ENCODE peak calls at places on chromosomes 16 and 17, in six cellular contexts. One of them, this sample, is unnamed. For H3K4me1, the result is how much of the 10 kb centered on the place peaks cover.

GRCh38 chr16:64051826-64052225 is 1070.0 kb downstream of the CDH11 start:
- DNase-seq in vagina: no peak
- DNase-seq in breast epithelium: no peak
- DNase-seq in upper lobe of right lung: no peak
- DNase-seq in lung: no peak
- DNase-seq in GM23248: peak
- DNase-seq in this sample: peak

GRCh38 chr16:47143329-47143676 is 442 bp downstream of the NETO2 start:
- DNase-seq in lung: peak
- DNase-seq in breast epithelium: peak
- DNase-seq in upper lobe of right lung: peak
- DNase-seq in vagina: no peak
- DNase-seq in GM23248: peak
- DNase-seq in this sample: peak

GRCh38 chr16:66754819-66755218 is 3.4 kb upstream of the DYNC1LI2 start:
- DNase-seq in GM23248: no peak
- DNase-seq in upper lobe of right lung: no peak
- DNase-seq in vagina: no peak
- DNase-seq in lung: no peak
- DNase-seq in breast epithelium: no peak
- DNase-seq in this sample: no peak

GRCh38 chr17:39643271-39643670 is 6.3 kb downstream of the STARD3 start:
- DNase-seq in lung: no peak
- DNase-seq in GM23248: peak
- DNase-seq in breast epithelium: no peak
- DNase-seq in upper lobe of right lung: no peak
- DNase-seq in vagina: no peak
- DNase-seq in this sample: no peak

GRCh38 chr17:7042507-7043194 is 1.2 kb downstream of the SLC16A11 start:
- DNase-seq in GM23248: no peak
- DNase-seq in lung: no peak
- DNase-seq in breast epithelium: no peak
- DNase-seq in upper lobe of right lung: no peak
- DNase-seq in vagina: no peak
- DNase-seq in this sample: no peak

GRCh38 chr17:37088459-37088858 is 139.7 kb downstream of the AATF start:
- DNase-seq in vagina: no peak
- DNase-seq in GM23248: no peak
- DNase-seq in lung: no peak
- DNase-seq in breast epithelium: no peak
- DNase-seq in upper lobe of right lung: no peak
- DNase-seq in this sample: peak

GRCh38 chr16:31201511-31202401 is 804 bp downstream of the PYCARD start:
- DNase-seq in upper lobe of right lung: peak
- DNase-seq in vagina: no peak
- DNase-seq in GM23248: peak
- DNase-seq in breast epithelium: no peak
- DNase-seq in lung: peak
- DNase-seq in this sample: peak

GRCh38 chr17:16926591-16927451 is 45.1 kb downstream of the TNFRSF13B start:
- DNase-seq in upper lobe of right lung: peak
- DNase-seq in GM23248: no peak
- DNase-seq in vagina: no peak
- DNase-seq in lung: no peak
- DNase-seq in breast epithelium: no peak
- DNase-seq in this sample: no peak

GRCh38 chr17:1312261-1312870 is 32.9 kb downstream of the TRARG1 start:
- DNase-seq in GM23248: no peak
- DNase-seq in vagina: no peak
- DNase-seq in upper lobe of right lung: no peak
- DNase-seq in lung: no peak
- DNase-seq in breast epithelium: no peak
- DNase-seq in this sample: no peak

GRCh38 chr17:39730095-39730921 is at the start of gene MIEN1:
- DNase-seq in vagina: no peak
- DNase-seq in upper lobe of right lung: peak
- DNase-seq in breast epithelium: peak
- DNase-seq in GM23248: peak
- DNase-seq in lung: peak
- DNase-seq in this sample: peak

GRCh38 chr17:17018612-17019429 is 23.4 kb upstream of the MPRIP start:
- DNase-seq in vagina: no peak
- DNase-seq in breast epithelium: peak
- DNase-seq in upper lobe of right lung: peak
- DNase-seq in GM23248: no peak
- DNase-seq in lung: peak
- DNase-seq in this sample: no peak

GRCh38 chr16:3823427-3823826 is 57.1 kb downstream of the CREBBP start:
- DNase-seq in upper lobe of right lung: no peak
- DNase-seq in lung: no peak
- DNase-seq in vagina: no peak
- DNase-seq in GM23248: no peak
- DNase-seq in breast epithelium: no peak
- DNase-seq in this sample: no peak
- H3K4me1 ChIP-seq in upper lobe of right lung: half or more
- H3K4me1 ChIP-seq in lung: under half
- H3K4me1 ChIP-seq in vagina: half or more
- H3K4me1 ChIP-seq in GM23248: half or more
- H3K4me1 ChIP-seq in breast epithelium: under half
- H3K4me1 ChIP-seq in this sample: under half

GRCh38 chr16:7390974-7391373 is 58.3 kb downstream of the RBFOX1 start:
- DNase-seq in vagina: no peak
- DNase-seq in GM23248: no peak
- DNase-seq in breast epithelium: no peak
- DNase-seq in lung: no peak
- DNase-seq in upper lobe of right lung: no peak
- DNase-seq in this sample: no peak
- H3K4me1 ChIP-seq in vagina: under half
- H3K4me1 ChIP-seq in GM23248: under half
- H3K4me1 ChIP-seq in breast epithelium: under half
- H3K4me1 ChIP-seq in lung: under half
- H3K4me1 ChIP-seq in upper lobe of right lung: under half
- H3K4me1 ChIP-seq in this sample: under half

GRCh38 chr17:62062936-62063335 is 2.1 kb downstream of the MED13 start:
- DNase-seq in breast epithelium: no peak
- DNase-seq in GM23248: no peak
- DNase-seq in upper lobe of right lung: no peak
- DNase-seq in vagina: no peak
- DNase-seq in lung: no peak
- DNase-seq in this sample: no peak

GRCh38 chr17:62058611-62059010 is 6.5 kb downstream of the MED13 start:
- DNase-seq in breast epithelium: no peak
- DNase-seq in lung: no peak
- DNase-seq in vagina: no peak
- DNase-seq in upper lobe of right lung: no peak
- DNase-seq in GM23248: no peak
- DNase-seq in this sample: no peak

GRCh38 chr17:62062313-62062712 is 2.8 kb downstream of the MED13 start:
- DNase-seq in vagina: no peak
- DNase-seq in breast epithelium: no peak
- DNase-seq in upper lobe of right lung: no peak
- DNase-seq in lung: no peak
- DNase-seq in GM23248: peak
- DNase-seq in this sample: peak

GRCh38 chr17:62057696-62058095 is 7.4 kb downstream of the MED13 start:
- DNase-seq in lung: no peak
- DNase-seq in vagina: no peak
- DNase-seq in breast epithelium: no peak
- DNase-seq in upper lobe of right lung: no peak
- DNase-seq in GM23248: no peak
- DNase-seq in this sample: no peak

GRCh38 chr17:62059394-62059793 is 5.7 kb downstream of the MED13 start:
- DNase-seq in lung: no peak
- DNase-seq in upper lobe of right lung: no peak
- DNase-seq in GM23248: no peak
- DNase-seq in breast epithelium: no peak
- DNase-seq in vagina: no peak
- DNase-seq in this sample: no peak
- H3K4me1 ChIP-seq in lung: under half
- H3K4me1 ChIP-seq in upper lobe of right lung: half or more
- H3K4me1 ChIP-seq in GM23248: half or more
- H3K4me1 ChIP-seq in breast epithelium: under half
- H3K4me1 ChIP-seq in vagina: half or more
- H3K4me1 ChIP-seq in this sample: under half

GRCh38 chr16:89320717-89321501 is 103.4 kb downstream of the ZNF778 start:
- DNase-seq in breast epithelium: no peak
- DNase-seq in upper lobe of right lung: no peak
- DNase-seq in vagina: no peak
- DNase-seq in lung: no peak
- DNase-seq in GM23248: peak
- DNase-seq in this sample: no peak
- H3K4me1 ChIP-seq in breast epithelium: under half
- H3K4me1 ChIP-seq in upper lobe of right lung: half or more
- H3K4me1 ChIP-seq in vagina: half or more
- H3K4me1 ChIP-seq in lung: half or more
- H3K4me1 ChIP-seq in GM23248: half or more
- H3K4me1 ChIP-seq in this sample: half or more

GRCh38 chr17:3691539-3692166 is 4.3 kb downstream of the P2RX5 start:
- DNase-seq in lung: no peak
- DNase-seq in upper lobe of right lung: no peak
- DNase-seq in GM23248: no peak
- DNase-seq in vagina: no peak
- DNase-seq in breast epithelium: no peak
- DNase-seq in this sample: no peak
- H3K4me1 ChIP-seq in lung: under half
- H3K4me1 ChIP-seq in upper lobe of right lung: under half
- H3K4me1 ChIP-seq in GM23248: under half
- H3K4me1 ChIP-seq in vagina: under half
- H3K4me1 ChIP-seq in breast epithelium: under half
- H3K4me1 ChIP-seq in this sample: under half

GRCh38 chr16:2151188-2152091 is 3.0 kb downstream of the RAB26 start:
- DNase-seq in lung: no peak
- DNase-seq in vagina: no peak
- DNase-seq in GM23248: no peak
- DNase-seq in breast epithelium: no peak
- DNase-seq in upper lobe of right lung: no peak
- DNase-seq in this sample: no peak

GRCh38 chr16:2154533-2155090 is 970 bp upstream of the TRAF7 start:
- DNase-seq in lung: no peak
- DNase-seq in vagina: no peak
- DNase-seq in upper lobe of right lung: no peak
- DNase-seq in GM23248: peak
- DNase-seq in breast epithelium: no peak
- DNase-seq in this sample: no peak

GRCh38 chr16:2150418-2151187 is 2.2 kb downstream of the RAB26 start:
- DNase-seq in upper lobe of right lung: no peak
- DNase-seq in vagina: no peak
- DNase-seq in lung: no peak
- DNase-seq in breast epithelium: no peak
- DNase-seq in GM23248: no peak
- DNase-seq in this sample: peak

GRCh38 chr16:2155091-2156024 is at the start of gene TRAF7:
- DNase-seq in vagina: peak
- DNase-seq in breast epithelium: peak
- DNase-seq in GM23248: peak
- DNase-seq in upper lobe of right lung: peak
- DNase-seq in lung: peak
- DNase-seq in this sample: peak

DNA sequence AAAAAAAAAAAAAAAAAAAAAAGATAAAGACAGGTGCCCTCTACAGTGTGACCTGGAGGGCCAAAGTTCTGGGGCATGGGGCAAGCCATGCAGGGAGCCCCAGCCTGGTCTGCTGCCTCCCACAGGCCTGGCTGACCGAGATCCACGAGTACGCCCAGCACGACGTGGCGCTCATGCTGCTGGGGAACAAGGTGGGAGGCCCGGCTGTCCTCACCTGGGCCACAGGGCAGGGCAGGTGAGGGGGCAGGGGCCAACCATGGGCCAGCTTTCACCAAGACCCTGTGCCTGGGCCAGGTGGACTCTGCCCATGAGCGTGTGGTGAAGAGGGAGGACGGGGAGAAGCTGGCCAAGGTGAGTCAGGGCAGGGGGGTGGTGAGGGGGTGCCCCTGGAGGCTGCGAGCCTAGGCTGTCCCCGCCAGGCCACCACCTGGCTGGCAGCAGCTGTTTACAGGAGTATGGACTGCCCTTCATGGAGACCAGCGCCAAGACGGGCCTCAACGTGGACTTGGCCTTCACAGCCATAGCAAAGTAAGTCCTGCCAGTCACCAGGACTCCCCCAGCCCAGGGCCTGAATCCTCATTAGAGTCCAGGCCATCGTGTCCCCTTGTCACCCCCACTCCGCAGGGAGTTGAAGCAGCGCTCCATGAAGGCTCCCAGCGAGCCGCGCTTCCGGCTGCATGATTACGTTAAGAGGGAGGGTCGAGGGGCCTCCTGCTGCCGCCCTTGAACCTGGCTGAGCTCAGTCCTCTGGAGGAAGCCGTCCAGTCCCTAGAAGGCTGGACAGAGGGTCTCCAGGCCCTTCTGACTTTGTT is 2.7 kb upstream of the TRAF7 start:
- DNase-seq in vagina: no peak
- DNase-seq in upper lobe of right lung: no peak
- DNase-seq in lung: no peak
- DNase-seq in GM23248: peak
- DNase-seq in breast epithelium: no peak
- DNase-seq in this sample: peak
- H3K4me1 ChIP-seq in vagina: half or more
- H3K4me1 ChIP-seq in upper lobe of right lung: half or more
- H3K4me1 ChIP-seq in lung: under half
- H3K4me1 ChIP-seq in GM23248: under half
- H3K4me1 ChIP-seq in breast epithelium: under half
- H3K4me1 ChIP-seq in this sample: half or more

GRCh38 chr17:4032738-4033137 is 68.5 kb upstream of the ATP2A3 start:
- DNase-seq in vagina: no peak
- DNase-seq in GM23248: no peak
- DNase-seq in lung: no peak
- DNase-seq in upper lobe of right lung: no peak
- DNase-seq in breast epithelium: no peak
- DNase-seq in this sample: no peak

GRCh38 chr17:4032245-4032644 is 68.0 kb upstream of the ATP2A3 start:
- DNase-seq in GM23248: no peak
- DNase-seq in upper lobe of right lung: no peak
- DNase-seq in vagina: no peak
- DNase-seq in lung: no peak
- DNase-seq in breast epithelium: no peak
- DNase-seq in this sample: no peak

GRCh38 chr17:4023220-4023619 is 59.0 kb upstream of the ATP2A3 start:
- DNase-seq in GM23248: no peak
- DNase-seq in breast epithelium: no peak
- DNase-seq in lung: no peak
- DNase-seq in vagina: no peak
- DNase-seq in upper lobe of right lung: no peak
- DNase-seq in this sample: no peak

GRCh38 chr17:4026255-4026654 is 62.0 kb upstream of the ATP2A3 start:
- DNase-seq in breast epithelium: no peak
- DNase-seq in GM23248: no peak
- DNase-seq in upper lobe of right lung: no peak
- DNase-seq in lung: no peak
- DNase-seq in vagina: no peak
- DNase-seq in this sample: no peak

GRCh38 chr17:4028436-4028835 is 64.2 kb upstream of the ATP2A3 start:
- DNase-seq in GM23248: no peak
- DNase-seq in vagina: no peak
- DNase-seq in upper lobe of right lung: no peak
- DNase-seq in lung: no peak
- DNase-seq in breast epithelium: no peak
- DNase-seq in this sample: no peak
- H3K4me1 ChIP-seq in GM23248: under half
- H3K4me1 ChIP-seq in vagina: under half
- H3K4me1 ChIP-seq in upper lobe of right lung: under half
- H3K4me1 ChIP-seq in lung: under half
- H3K4me1 ChIP-seq in breast epithelium: under half
- H3K4me1 ChIP-seq in this sample: under half